ENCODE peak calls at places on chromosomes 2 and 18, in four cellular contexts. Q is BE2C, M is tibial artery, A is psoas muscle. H is an unnamed sample.

GRCh38 chr2:21291281-21291825 is 167.6 kb downstream of the TDRD15 start:
- DNase-seq in Q (no peak), M (no peak), A (no peak), H (no peak)

GRCh38 chr2:231554748-231555545 is 24.7 kb upstream of the NMUR1 start:
- DNase-seq in Q (no peak), M (peak; percentile 62), A (peak; percentile 55), H (no peak)

GRCh38 chr2:11676640-11677039 is 6.6 kb upstream of the NTSR2 start:
- DNase-seq in Q (no peak), M (no peak), A (no peak), H (no peak)

GRCh38 chr18:35444636-35445035 is 53.1 kb downstream of the INO80C start:
- DNase-seq in Q (no peak), M (no peak), A (no peak), H (no peak)

GRCh38 chr2:142596334-142597088 is 281.0 kb upstream of the KYNU start:
- DNase-seq in Q (no peak), M (no peak), A (no peak), H (no peak)

GRCh38 chr18:76670564-76671288 is 151.6 kb upstream of the ZNF236 start:
- DNase-seq in Q (no peak), M (peak; percentile 67), A (peak; percentile 31), H (no peak)

GRCh38 chr2:58866527-58866926 is 625.4 kb upstream of the FANCL start:
- DNase-seq in Q (no peak), M (no peak), A (no peak), H (no peak)

GRCh38 chr18:56661414-56662101 is 10.4 kb downstream of the WDR7 start:
- DNase-seq in Q (no peak), M (no peak), A (no peak), H (no peak)

GRCh38 chr2:12718662-12719399 is 2.1 kb downstream of the TRIB2 start:
- DNase-seq in Q (no peak), M (no peak), A (no peak), H (no peak)

GRCh38 chr2:241110607-241111442 is 8.7 kb upstream of the MTERF4 start:
- DNase-seq in Q (no peak), M (no peak), A (no peak), H (no peak)

GRCh38 chr2:67214585-67215184 is 182.4 kb upstream of the ETAA1 start:
- DNase-seq in Q (no peak), M (no peak), A (no peak), H (no peak)

GRCh38 chr2:85648619-85649018 is 19.4 kb downstream of the SFTPB start:
- DNase-seq in Q (peak; percentile 33), M (no peak), A (no peak), H (no peak)

GRCh38 chr2:55718165-55719008 is 24.7 kb upstream of the PNPT1 start:
- DNase-seq in Q (peak; percentile 65), M (peak; percentile 57), A (no peak), H (peak; percentile 42)

GRCh38 chr2:240179186-240179815 is 38.8 kb upstream of the OTOS start:
- DNase-seq in Q (no peak), M (no peak), A (no peak), H (no peak)

GRCh38 chr2:1654696-1655374 is 89.5 kb downstream of the PXDN start:
- DNase-seq in Q (no peak), M (peak; percentile 6), A (no peak), H (no peak)

GRCh38 chr2:25712455-25712854 is 39.1 kb upstream of the DTNB start:
- DNase-seq in Q (no peak), M (no peak), A (no peak), H (no peak)

GRCh38 chr2:25714740-25715139 is 41.4 kb upstream of the DTNB start:
- DNase-seq in Q (no peak), M (no peak), A (no peak), H (no peak)

GRCh38 chr2:25710750-25711149 is 37.4 kb upstream of the DTNB start:
- DNase-seq in Q (no peak), M (no peak), A (no peak), H (no peak)

GRCh38 chr2:25709349-25709748 is 36.0 kb upstream of the DTNB start:
- DNase-seq in Q (no peak), M (no peak), A (no peak), H (no peak)

DNA sequence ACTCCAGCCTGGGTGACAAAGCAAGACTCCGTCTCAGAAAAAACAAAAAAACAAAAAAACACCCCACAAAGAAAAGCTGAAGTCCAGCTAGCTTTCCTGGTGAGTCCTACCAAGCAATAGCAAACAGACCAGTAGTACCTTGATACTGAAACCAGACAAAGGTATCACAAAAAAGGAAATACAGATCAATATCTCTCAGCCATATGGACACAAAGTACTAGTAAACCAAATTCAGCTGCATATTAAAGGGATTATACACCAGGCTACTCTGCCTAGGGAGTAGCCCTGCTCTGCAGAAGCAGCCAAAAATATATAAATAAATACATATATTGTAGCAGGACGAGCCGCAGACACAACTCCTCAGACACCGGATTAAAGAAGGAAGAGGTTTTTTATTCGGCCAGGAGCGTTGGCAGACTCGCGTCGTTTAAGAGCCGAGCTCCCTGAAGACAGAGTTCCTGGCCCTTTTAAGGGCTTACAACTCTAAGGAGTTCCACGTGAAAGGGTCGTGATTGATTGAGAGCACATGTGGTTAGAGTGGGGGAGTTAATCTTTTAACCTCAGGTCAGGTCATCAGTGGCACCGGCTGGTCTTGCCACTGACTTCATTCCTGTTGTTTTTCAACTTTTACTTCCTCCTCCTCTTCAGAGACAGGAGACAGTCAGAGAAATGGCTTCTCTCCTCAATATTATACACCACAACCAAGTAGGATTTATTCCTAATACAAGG is 38.4 kb upstream of the DTNB start:
- DNase-seq in Q (no peak), M (no peak), A (no peak), H (no peak)
- H3K4me3 ChIP-seq in Q (no peak overlapping the region), M (no peak overlapping the region), A (no peak overlapping the region), H (no peak overlapping the region)

DNA sequence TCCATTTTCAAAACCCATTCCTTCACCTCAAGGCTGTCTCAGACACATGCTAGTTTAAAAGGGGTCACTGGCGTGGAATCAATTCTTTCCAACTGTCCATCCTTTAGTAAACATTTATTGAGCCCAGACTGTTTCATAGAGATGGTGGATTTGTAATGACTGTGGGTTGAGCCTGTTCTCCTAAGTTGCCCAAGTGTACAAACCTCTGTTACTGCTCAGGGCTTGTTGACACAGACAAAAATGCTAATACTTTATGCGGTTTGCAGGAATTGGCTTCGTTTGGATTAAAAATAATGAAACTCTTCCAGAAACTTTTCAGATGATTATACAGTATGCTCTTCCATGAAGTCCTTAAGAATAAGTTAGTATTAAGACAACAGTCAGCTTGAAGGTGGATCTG is 83.6 kb upstream of the MGAT5 start:
- DNase-seq in Q (no peak), M (no peak), A (no peak), H (no peak)
- H3K4me1 ChIP-seq in Q (no peaks in the 10 kb centered on the region), M (peaks cover 38% of the 10 kb centered on the region), A (peaks cover 21% of the 10 kb centered on the region), H (no peaks in the 10 kb centered on the region)

GRCh38 chr2:68294187-68294586 is 25.6 kb downstream of the CNRIP1 start:
- DNase-seq in Q (no peak), M (no peak), A (no peak), H (no peak)

GRCh38 chr2:68293024-68293423 is 26.7 kb downstream of the CNRIP1 start:
- DNase-seq in Q (no peak), M (no peak), A (no peak), H (no peak)

GRCh38 chr2:68292108-68292710 is 27.5 kb downstream of the CNRIP1 start:
- DNase-seq in Q (peak; percentile 11), M (no peak), A (no peak), H (peak; percentile 37)

GRCh38 chr2:68295523-68295922 is 24.2 kb downstream of the CNRIP1 start:
- DNase-seq in Q (no peak), M (no peak), A (no peak), H (no peak)

GRCh38 chr2:68294913-68295312 is 24.8 kb downstream of the CNRIP1 start:
- DNase-seq in Q (no peak), M (no peak), A (no peak), H (no peak)
- H3K4me3 ChIP-seq in Q (no peak overlapping the region), M (no peak overlapping the region), A (no peak overlapping the region), H (no peak overlapping the region)

GRCh38 chr2:54572636-54573531 is 116.8 kb downstream of the SPTBN1 start:
- DNase-seq in Q (no peak), M (no peak), A (no peak), H (no peak)

GRCh38 chr2:54575379-54575888 is 119.3 kb downstream of the SPTBN1 start:
- DNase-seq in Q (no peak), M (no peak), A (no peak), H (no peak)

GRCh38 chr2:54574107-54574859 is 118.2 kb downstream of the SPTBN1 start:
- DNase-seq in Q (peak; percentile 27), M (no peak), A (peak; percentile 37), H (no peak)

GRCh38 chr2:54573532-54573915 is 117.4 kb downstream of the SPTBN1 start:
- DNase-seq in Q (no peak), M (no peak), A (no peak), H (no peak)

DNA sequence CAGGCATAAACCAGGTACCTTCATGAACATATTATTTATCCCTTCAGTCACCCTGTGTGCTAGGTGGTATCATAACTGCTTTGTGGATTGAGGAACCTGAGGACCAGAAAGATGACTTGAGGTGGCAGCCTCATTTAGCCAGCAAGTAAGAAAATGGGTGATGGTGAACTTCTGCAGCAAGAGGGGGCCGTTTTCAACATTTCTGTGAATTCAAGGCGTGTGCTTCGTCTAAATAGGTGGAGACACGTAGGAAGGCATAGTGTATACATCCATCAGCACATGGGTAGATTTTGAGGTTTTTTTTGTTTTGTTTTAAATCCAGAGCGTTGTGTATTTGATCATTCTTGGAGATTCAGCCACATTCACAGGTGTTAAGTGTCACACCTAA is 118.7 kb downstream of the SPTBN1 start:
- DNase-seq in Q (no peak), M (no peak), A (no peak), H (no peak)
- H3K4me1 ChIP-seq in Q (peaks cover 23% of the 10 kb centered on the region), M (peaks cover 86% of the 10 kb centered on the region), A (peaks cover 63% of the 10 kb centered on the region), H (peaks cover 54% of the 10 kb centered on the region)

GRCh38 chr18:79786781-79787526 is 10.8 kb upstream of the KCNG2 start:
- DNase-seq in Q (no peak), M (no peak), A (no peak), H (no peak)

GRCh38 chr18:79788096-79789085 is 9.3 kb upstream of the KCNG2 start:
- DNase-seq in Q (no peak), M (no peak), A (no peak), H (no peak)

GRCh38 chr18:79789091-79789891 is 8.4 kb upstream of the KCNG2 start:
- DNase-seq in Q (no peak), M (no peak), A (no peak), H (no peak)

GRCh38 chr18:79786304-79786703 is 11.4 kb upstream of the KCNG2 start:
- DNase-seq in Q (no peak), M (no peak), A (no peak), H (no peak)

GRCh38 chr18:79787527-79788095 is 10.1 kb upstream of the KCNG2 start:
- DNase-seq in Q (no peak), M (no peak), A (no peak), H (no peak)
- H3K4me3 ChIP-seq in Q (no peak overlapping the region), M (no peak overlapping the region), A (peak overlapping the region; percentile 29), H (no peak overlapping the region)

GRCh38 chr18:46321954-46322353 is 217.8 kb downstream of the HAUS1 start:
- DNase-seq in Q (no peak), M (no peak), A (no peak), H (no peak)
- H3K4me1 ChIP-seq in Q (no peaks in the 10 kb centered on the region), M (no peaks in the 10 kb centered on the region), A (peaks cover 17% of the 10 kb centered on the region), H (no peaks in the 10 kb centered on the region)